ENCODE peak calls at places on chromosomes 2 and 18, in eight cellular contexts. R is stomach; S is A673; T is MM.1S; Y is fibroblast of lung; L is breast epithelium; Q is CD4-positive, CD25-positive, alpha-beta regulatory T cell; Z is RWPE1. U is an unnamed sample.

GRCh38 chr2:178317807-178318206 is 123.5 kb downstream of the OSBPL6 start:
- DNase-seq in Z (no peak), S (no peak), L (no peak), Q (no peak), T (no peak), R (no peak), Y (no peak), U (no peak)

GRCh38 chr18:71529708-71530303 is 1014.3 kb downstream of the CBLN2 start:
- DNase-seq in Z (no peak), S (peak; percentile 2), L (no peak), R (no peak), Y (peak; percentile 69), T (no peak), Q (no peak), U (no peak)

GRCh38 chr2:109264595-109265328 is 135.8 kb downstream of the SH3RF3 start:
- DNase-seq in R (no peak), L (no peak), Q (no peak), S (peak; percentile 60), T (no peak), Z (no peak), Y (peak; percentile 81), U (peak; percentile 54)

GRCh38 chr2:58967736-58968135 is 726.6 kb upstream of the FANCL start:
- DNase-seq in T (no peak), S (no peak), Q (no peak), R (no peak), Z (peak; percentile 5), Y (no peak), L (no peak), U (peak; percentile 33)

GRCh38 chr2:110802213-110802932 is 70.0 kb downstream of the ACOXL start:
- DNase-seq in R (no peak), T (no peak), L (no peak), Q (no peak), Z (no peak), Y (no peak), S (no peak), U (no peak)

GRCh38 chr2:126614529-126615279 is 41.3 kb upstream of the GYPC start:
- DNase-seq in Y (no peak), Q (no peak), S (no peak), L (no peak), R (no peak), Z (no peak), T (no peak), U (peak; percentile 15)

GRCh38 chr18:79962311-79962710 is 2.1 kb upstream of the HSBP1L1 start:
- DNase-seq in Q (no peak), Y (peak; percentile 84), Z (peak; percentile 70), L (peak; percentile 85), S (no peak), R (no peak), T (no peak), U (no peak)

GRCh38 chr2:168912466-168913170 is 11.5 kb downstream of the G6PC2 start:
- DNase-seq in Z (no peak), Q (no peak), L (peak; percentile 33), T (no peak), Y (peak; percentile 48), R (peak; percentile 29), S (peak; percentile 25), U (peak; percentile 94)

GRCh38 chr2:36359006-36359580 is 3.5 kb downstream of the CRIM1 start:
- DNase-seq in Q (peak; percentile 29), S (peak; percentile 34), R (no peak), Y (no peak), T (peak; percentile 32), Z (no peak), L (no peak), U (no peak)

GRCh38 chr2:70303186-70303585 is 1.3 kb upstream of the FAM136A start:
- DNase-seq in Z (no peak), R (no peak), L (no peak), Y (no peak), Q (no peak), S (no peak), T (no peak), U (no peak)

GRCh38 chr18:54335638-54336173 is 22.0 kb downstream of the STARD6 start:
- DNase-seq in L (no peak), Z (no peak), Y (no peak), S (no peak), Q (no peak), R (no peak), T (no peak), U (no peak)

GRCh38 chr2:23563673-23564617 is 179.0 kb downstream of the KLHL29 start:
- DNase-seq in S (no peak), Q (no peak), R (no peak), L (peak; percentile 97), Y (peak; percentile 51), Z (peak; percentile 56), T (no peak), U (peak; percentile 99)

GRCh38 chr2:11669454-11670291 is at the start of gene NTSR2:
- DNase-seq in R (peak; percentile 62), L (no peak), Q (peak; percentile 38), S (peak; percentile 73), T (no peak), Z (peak; percentile 66), Y (peak; percentile 66), U (no peak)

GRCh38 chr18:3059272-3059671 is 46.3 kb upstream of the LPIN2 start:
- DNase-seq in S (no peak), T (no peak), Y (no peak), L (no peak), Z (no peak), R (no peak), Q (peak; percentile 67), U (no peak)

GRCh38 chr18:12543697-12544096 is 114.2 kb downstream of the SPIRE1 start:
- DNase-seq in T (no peak), Z (no peak), S (no peak), Q (peak; percentile 51), Y (peak; percentile 65), R (no peak), L (no peak), U (no peak)

GRCh38 chr2:139790807-139791206 is 1010.6 kb upstream of the NXPH2 start:
- DNase-seq in L (no peak), R (no peak), S (peak; percentile 83), Y (peak; percentile 23), T (peak; percentile 52), Q (no peak), Z (peak; percentile 5), U (no peak)

GRCh38 chr2:114949228-114949804 is 506.9 kb downstream of the DPP10 start:
- DNase-seq in Q (no peak), S (no peak), L (no peak), T (no peak), Z (no peak), R (no peak), Y (no peak), U (no peak)

GRCh38 chr2:202172439-202173191 is 65.8 kb downstream of the SUMO1 start:
- DNase-seq in Q (peak; percentile 56), Z (no peak), T (peak; percentile 16), L (no peak), R (no peak), Y (peak; percentile 42), S (no peak), U (no peak)

GRCh38 chr2:191862371-191862770 is 15.5 kb upstream of the CAVIN2 start:
- DNase-seq in R (no peak), S (no peak), Y (peak; percentile 71), T (no peak), L (no peak), Q (no peak), Z (no peak), U (no peak)

DNA sequence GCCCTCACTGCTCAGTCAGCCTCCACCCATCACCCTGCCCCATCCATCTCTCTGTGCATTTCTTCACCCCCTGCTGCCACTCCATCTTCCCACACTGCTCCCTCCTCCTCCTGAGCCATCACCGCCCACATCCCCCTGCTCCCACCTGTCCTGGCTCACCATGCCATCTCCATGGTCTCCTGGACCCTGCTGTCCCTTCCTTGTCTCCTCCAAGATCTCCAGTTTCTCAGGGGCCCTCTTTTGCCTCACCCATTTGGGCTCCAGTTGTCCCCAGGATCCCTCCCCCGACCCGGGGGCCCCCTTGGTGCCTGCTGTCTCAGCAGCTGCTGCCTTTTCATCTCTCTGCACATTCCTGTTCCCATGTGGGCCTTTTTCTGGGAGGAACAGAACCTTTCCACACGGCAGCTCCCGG is 10.6 kb downstream of the SPEG start:
- DNase-seq in Q (no peak), R (no peak), T (no peak), L (no peak), S (no peak), Y (no peak), Z (no peak), U (peak; percentile 79)
- H3K27ac ChIP-seq in Q (no peak overlapping the region), R (no peak overlapping the region), T (no peak overlapping the region), L (peak overlapping the region; percentile 69), S (no peak overlapping the region), Y (no peak overlapping the region), Z (peak overlapping the region; percentile 13), U (peak overlapping the region; percentile 58)

GRCh38 chr2:237648016-237648381 is 20.6 kb downstream of the LRRFIP1 start:
- DNase-seq in Q (no peak), Y (no peak), R (no peak), S (no peak), Z (no peak), L (no peak), T (no peak), U (no peak)
- H3K27ac ChIP-seq in Q (no peak overlapping the region), Y (no peak overlapping the region), R (no peak overlapping the region), S (no peak overlapping the region), Z (no peak overlapping the region), L (no peak overlapping the region), T (no peak overlapping the region), U (no peak overlapping the region)

DNA sequence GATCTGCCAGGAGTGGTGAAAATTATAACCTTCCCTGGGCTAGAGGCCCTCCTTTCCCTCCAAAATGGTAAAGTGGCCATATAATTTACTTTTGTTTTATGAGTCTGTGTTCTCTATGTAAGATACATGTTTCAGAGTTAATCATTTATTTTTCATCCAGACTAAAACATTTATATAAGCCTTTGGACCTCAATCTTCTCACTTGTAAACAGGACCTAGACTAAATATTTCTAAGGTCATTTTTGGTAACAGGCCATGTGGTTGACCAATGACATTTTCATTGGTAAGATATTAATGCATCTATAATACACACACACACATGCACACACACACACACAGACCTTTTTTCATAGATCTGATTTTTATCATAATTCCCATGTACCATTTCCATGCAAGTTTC is 79.7 kb upstream of the KCTD1 start:
- DNase-seq in Q (no peak), L (no peak), Y (no peak), R (no peak), T (no peak), S (no peak), Z (no peak), U (no peak)
- H3K27ac ChIP-seq in Q (no peak overlapping the region), L (no peak overlapping the region), Y (no peak overlapping the region), R (no peak overlapping the region), T (no peak overlapping the region), S (no peak overlapping the region), Z (no peak overlapping the region), U (no peak overlapping the region)

GRCh38 chr18:9619545-9619944 is 5.2 kb upstream of the PPP4R1 start:
- DNase-seq in S (peak; percentile 55), R (no peak), Q (peak; percentile 56), Z (no peak), T (no peak), Y (peak; percentile 93), L (no peak), U (no peak)

GRCh38 chr18:9619990-9620389 is 5.6 kb upstream of the PPP4R1 start:
- DNase-seq in T (no peak), Z (no peak), S (peak; percentile 15), Y (peak; percentile 54), R (no peak), Q (no peak), L (no peak), U (no peak)

GRCh38 chr18:9615973-9616559 is 1.7 kb upstream of the PPP4R1 start:
- DNase-seq in S (no peak), Z (no peak), L (no peak), R (no peak), Q (no peak), T (no peak), Y (peak; percentile 55), U (no peak)

GRCh38 chr18:9617006-9617542 is 2.7 kb upstream of the PPP4R1 start:
- DNase-seq in Q (no peak), R (no peak), S (peak; percentile 8), T (no peak), Y (peak; percentile 51), Z (no peak), L (no peak), U (no peak)

GRCh38 chr18:9619056-9619455 is 4.7 kb upstream of the PPP4R1 start:
- DNase-seq in T (no peak), S (peak; percentile 19), Q (no peak), Y (peak; percentile 17), Z (no peak), R (no peak), L (no peak), U (no peak)
- H3K27ac ChIP-seq in T (no peak overlapping the region), S (no peak overlapping the region), Q (no peak overlapping the region), Y (peak overlapping the region; percentile 72), Z (no peak overlapping the region), R (no peak overlapping the region), L (no peak overlapping the region), U (no peak overlapping the region)

U was measured in SJCRH30.